ENCODE peak calls at places on chromosomes 1 and 21, in six cellular contexts. O, J, S, M, D and E are unnamed samples.

GRCh38 chr1:172399369-172400072 is 21.0 kb upstream of the C1orf105 start:
- DNase-seq in O (peak), J (peak), S (peak), M (peak), D (no peak), E (peak)

GRCh38 chr1:194710671-194711070 is 1524.3 kb upstream of the B3GALT2 start:
- DNase-seq in O (no peak), J (no peak), S (no peak), M (no peak), D (no peak), E (no peak)

GRCh38 chr1:46303872-46304326 is 401 bp downstream of the UQCRH start:
- DNase-seq in O (no peak), J (no peak), S (peak), M (no peak), D (no peak), E (no peak)

GRCh38 chr21:38269567-38269917 is 12.8 kb downstream of the KCNJ15 start:
- DNase-seq in O (no peak), J (no peak), S (no peak), M (no peak), D (no peak), E (no peak)

GRCh38 chr1:45926302-45926701 is 122.9 kb downstream of the MAST2 start:
- DNase-seq in O (no peak), J (no peak), S (no peak), M (no peak), D (no peak), E (no peak)

GRCh38 chr1:63960326-63960725 is 186.5 kb downstream of the ROR1 start:
- DNase-seq in O (no peak), J (no peak), S (no peak), M (no peak), D (no peak), E (peak)

GRCh38 chr1:19643602-19644419 is at the start of gene NBL1:
- DNase-seq in O (no peak), J (peak), S (peak), M (peak), D (peak), E (no peak)

GRCh38 chr1:202078211-202078610 is 44.5 kb upstream of the GPR37L1 start:
- DNase-seq in O (no peak), J (no peak), S (no peak), M (no peak), D (no peak), E (no peak)

GRCh38 chr1:171217658-171218443 is 30.4 kb upstream of the FMO1 start:
- DNase-seq in O (no peak), J (no peak), S (no peak), M (no peak), D (no peak), E (no peak)

GRCh38 chr1:223189903-223190724 is 47.1 kb upstream of the TLR5 start:
- DNase-seq in O (peak), J (peak), S (no peak), M (peak), D (peak), E (peak)

GRCh38 chr1:36728051-36728450 is 245.3 kb upstream of the CSF3R start:
- DNase-seq in O (no peak), J (no peak), S (no peak), M (no peak), D (no peak), E (no peak)

GRCh38 chr21:16086936-16087335 is 357.2 kb downstream of the USP25 start:
- DNase-seq in O (no peak), J (no peak), S (no peak), M (no peak), D (no peak), E (no peak)

GRCh38 chr1:77759090-77760028 is at the start of gene USP33:
- DNase-seq in O (no peak), J (peak), S (peak), M (peak), D (peak), E (peak)